ENCODE peak calls at places on chromosomes 12 and 14, in ten cellular contexts. C, X, S, D, Y, I, E, V, Z and J are unnamed samples.

GRCh38 chr14:77200406-77200985 is 18.9 kb downstream of the TMEM63C start:
- DNase-seq in I (no peak), V (no peak), X (no peak), C (no peak), S (no peak), D (no peak), E (no peak), Y (no peak), Z (no peak), J (no peak)

GRCh38 chr12:112148031-112148513 is 22.7 kb downstream of the TRAFD1 start:
- DNase-seq in V (no peak), D (peak; percentile 61), X (peak; percentile 82), Z (no peak), E (no peak), I (no peak), S (no peak), Y (peak; percentile 49), C (peak; percentile 76), J (no peak)

GRCh38 chr12:68565391-68565903 is 45.3 kb upstream of the RAP1B start:
- DNase-seq in S (no peak), V (no peak), C (peak; percentile 79), X (peak; percentile 64), Z (no peak), E (no peak), Y (peak; percentile 87), D (peak; percentile 18), I (no peak), J (no peak)

GRCh38 chr12:79624378-79624777 is 66.4 kb downstream of the PAWR start:
- DNase-seq in X (peak; percentile 41), V (no peak), I (no peak), S (no peak), E (no peak), C (no peak), D (no peak), Y (no peak), Z (no peak), J (no peak)

GRCh38 chr14:52895000-52895399 is 55.9 kb downstream of the FERMT2 start:
- DNase-seq in S (no peak), X (no peak), Y (no peak), V (no peak), C (no peak), I (no peak), D (no peak), Z (no peak), E (no peak), J (peak; percentile 43)

GRCh38 chr14:93965968-93966474 is 10.3 kb downstream of the ASB2 start:
- DNase-seq in X (no peak), V (no peak), I (no peak), E (no peak), C (no peak), Z (no peak), D (no peak), Y (no peak), S (no peak), J (no peak)

GRCh38 chr14:103652806-103653205 is 23.8 kb downstream of the KLC1 start:
- DNase-seq in D (no peak), I (no peak), Y (no peak), Z (no peak), V (no peak), S (no peak), E (no peak), C (no peak), X (no peak), J (no peak)

GRCh38 chr12:11814362-11814761 is 164.9 kb downstream of the ETV6 start:
- DNase-seq in X (peak; percentile 64), V (no peak), I (no peak), C (peak; percentile 83), Z (no peak), S (no peak), Y (no peak), E (no peak), D (peak; percentile 49), J (no peak)

GRCh38 chr14:75381642-75382041 is 46.2 kb upstream of the JDP2 start:
- DNase-seq in S (no peak), X (no peak), C (no peak), Z (no peak), Y (no peak), V (no peak), E (no peak), D (no peak), I (no peak), J (no peak)

GRCh38 chr14:105878125-105878524 is 351.7 kb downstream of the TMEM121 start:
- DNase-seq in D (no peak), V (peak; percentile 47), E (no peak), S (no peak), X (no peak), Y (no peak), C (no peak), Z (peak; percentile 7), I (no peak), J (no peak)

GRCh38 chr12:48818831-48819590 is 715 bp downstream of the CACNB3 start:
- DNase-seq in V (no peak), X (no peak), C (no peak), S (no peak), E (peak; percentile 63), I (no peak), Y (no peak), D (peak; percentile 27), Z (no peak), J (no peak)

GRCh38 chr14:57462551-57462950 is 31.1 kb downstream of the CCDC198 start:
- DNase-seq in I (no peak), C (no peak), E (no peak), S (no peak), X (no peak), Z (no peak), V (no peak), D (no peak), Y (no peak), J (no peak)

GRCh38 chr14:105480807-105481801 is 5.6 kb upstream of the CRIP1 start:
- DNase-seq in X (peak; percentile 91), Z (peak; percentile 92), V (peak; percentile 92), I (peak; percentile 89), C (peak; percentile 91), Y (peak; percentile 70), E (peak; percentile 92), D (peak; percentile 90), S (peak; percentile 85), J (peak; percentile 88)

GRCh38 chr14:75831971-75832370 is 149.8 kb downstream of the TGFB3 start:
- DNase-seq in E (no peak), V (no peak), D (no peak), Y (no peak), X (peak; percentile 31), C (peak; percentile 54), S (peak; percentile 25), Z (no peak), I (peak; percentile 90), J (no peak)

GRCh38 chr14:90475298-90475697 is 78.5 kb downstream of the CALM1 start:
- DNase-seq in S (no peak), D (no peak), V (no peak), Y (no peak), Z (no peak), E (no peak), C (peak; percentile 9), X (no peak), I (no peak), J (no peak)

GRCh38 chr12:66035289-66035961 is 95.1 kb downstream of the LLPH start:
- DNase-seq in E (peak; percentile 27), Z (no peak), V (no peak), X (peak; percentile 73), C (peak; percentile 74), Y (peak; percentile 53), D (peak; percentile 82), I (no peak), S (peak; percentile 7), J (peak; percentile 50)

DNA sequence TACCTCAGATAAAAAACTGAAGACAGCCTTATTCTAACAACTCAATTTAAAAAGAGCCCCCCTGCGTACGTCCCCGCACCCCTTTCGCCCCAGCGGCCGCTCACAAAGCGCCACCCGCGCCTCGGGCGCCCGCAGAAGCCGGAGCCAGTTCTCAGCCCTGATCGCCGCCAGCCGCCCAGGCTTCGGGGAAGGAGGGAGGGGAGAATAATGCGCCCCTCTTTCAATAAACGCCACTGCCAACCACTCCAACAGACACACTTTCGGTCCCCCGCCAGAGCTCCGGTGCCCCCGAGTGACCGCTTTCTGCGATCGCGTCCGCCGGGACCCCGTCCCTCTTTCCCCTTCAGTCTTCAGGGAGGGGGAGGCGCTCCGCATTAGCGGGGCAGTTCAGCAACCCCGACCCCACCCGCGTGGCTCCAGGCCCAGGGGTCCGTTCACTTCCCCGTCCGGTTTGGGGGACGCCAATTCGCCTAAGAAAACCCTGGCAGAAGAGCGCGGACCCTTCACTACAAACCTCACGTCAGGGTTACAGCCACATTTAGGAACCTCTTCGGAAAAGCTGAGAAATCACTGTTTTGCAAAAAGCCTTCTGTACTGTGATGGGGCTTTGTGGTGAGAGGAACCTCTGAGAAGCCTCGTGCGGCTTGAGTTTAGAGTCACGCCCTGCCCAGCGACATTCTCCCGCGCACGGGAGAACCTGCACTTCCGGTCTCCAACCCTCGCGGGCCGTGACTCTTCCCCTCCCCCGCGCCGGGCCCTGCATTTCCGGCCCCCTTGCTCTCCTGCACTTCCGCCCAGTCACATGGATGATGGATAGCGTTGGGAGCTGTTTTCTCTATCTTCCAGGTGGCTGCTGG is 18.7 kb downstream of the FOXG1 start:
- DNase-seq in X (no peak), D (peak; percentile 35), E (peak; percentile 56), Z (no peak), V (no peak), I (no peak), S (no peak), Y (no peak), C (no peak), J (no peak)
- H3K4me3 ChIP-seq in X (peak overlapping the region; percentile 46), D (peak overlapping the region; percentile 23), E (peak overlapping the region; percentile 44), Z (peak overlapping the region; percentile 28), V (peak overlapping the region; percentile 39), I (no peak overlapping the region), S (no peak overlapping the region), Y (peak overlapping the region; percentile 23), C (peak overlapping the region; percentile 47), J (peak overlapping the region; percentile 26)

GRCh38 chr14:71332476-71332875 is 425.2 kb downstream of the PCNX1 start:
- DNase-seq in E (no peak), S (no peak), I (no peak), X (no peak), Y (no peak), D (no peak), Z (no peak), C (no peak), V (no peak), J (no peak)
- TF ChIP-seq CTCF in E (no peak), S (no peak), I (no peak), X (no peak), Y (no peak), D (no peak), Z (no peak), C (no peak), V (no peak), J (no peak)

DNA sequence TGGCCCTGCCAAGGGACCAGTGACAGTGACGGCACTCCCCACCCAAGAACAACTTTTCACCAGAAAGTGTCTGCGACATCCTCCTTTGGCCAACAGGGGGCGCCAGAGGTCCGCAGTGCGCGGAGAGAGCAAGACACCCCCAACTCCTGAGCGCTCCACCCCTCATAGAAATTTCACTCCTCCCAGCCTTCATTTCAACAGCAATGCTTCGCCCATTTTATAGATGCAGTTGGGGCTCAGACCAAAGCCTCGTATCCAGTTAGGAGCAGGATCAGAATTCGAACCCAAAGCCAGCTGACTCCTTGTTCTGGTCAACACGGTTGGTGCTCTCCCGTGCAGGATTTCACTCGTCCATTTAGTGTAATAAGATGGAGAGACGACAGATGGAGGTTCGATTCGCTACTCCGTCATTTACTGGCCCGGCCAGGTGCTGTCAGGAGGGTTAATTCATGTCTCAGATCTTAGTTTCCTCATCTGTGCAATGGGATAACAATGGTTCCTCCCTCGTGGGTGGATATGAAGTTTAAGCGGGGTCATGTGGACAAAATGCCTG is 2.4 kb upstream of the POP5 start:
- DNase-seq in X (peak; percentile 73), S (peak; percentile 82), C (peak; percentile 67), D (peak; percentile 86), Y (peak; percentile 24), Z (peak; percentile 79), E (peak; percentile 85), I (peak; percentile 64), V (peak; percentile 88), J (peak; percentile 82)
- H3K4me3 ChIP-seq in X (no peak overlapping the region), S (no peak overlapping the region), C (no peak overlapping the region), D (peak overlapping the region; percentile 44), Y (no peak overlapping the region), Z (no peak overlapping the region), E (no peak overlapping the region), I (no peak overlapping the region), V (no peak overlapping the region), J (no peak overlapping the region)

GRCh38 chr12:44589697-44590096 is 286.4 kb downstream of the NELL2 start:
- DNase-seq in C (no peak), Y (no peak), X (no peak), E (no peak), S (no peak), Z (no peak), V (no peak), I (no peak), D (peak; percentile 46), J (no peak)
- TF ChIP-seq CTCF in C (no peak), Y (no peak), X (no peak), E (no peak), S (no peak), Z (no peak), V (no peak), I (no peak), D (no peak), J (no peak)